ENCODE peak calls at places on chromosomes 11 and 22, in four cellular contexts. O is adipocyte, X is A549, I is testis. F is an unnamed sample.

GRCh38 chr11:7941141-7941540 is 367 bp downstream of the OR10A3 start:
- DNase-seq in I (no peak), X (no peak), O (no peak), F (no peak)

GRCh38 chr22:49405590-49405989 is 422.1 kb downstream of the BRD1 start:
- DNase-seq in X (no peak), I (peak; percentile 5), O (no peak), F (no peak)

GRCh38 chr11:32991898-32992297 is 23.8 kb upstream of the DEPDC7 start:
- DNase-seq in O (no peak), I (no peak), X (no peak), F (no peak)

GRCh38 chr11:104657083-104657482 is 241.2 kb downstream of the CASP12 start:
- DNase-seq in X (no peak), O (no peak), I (no peak), F (no peak)

GRCh38 chr11:122642472-122642922 is 13.0 kb upstream of the UBASH3B start:
- DNase-seq in O (peak; percentile 79), X (peak; percentile 95), I (no peak), F (no peak)

GRCh38 chr11:68039526-68040086 is 781 bp downstream of the TCIRG1 start:
- DNase-seq in O (peak; percentile 21), I (no peak), X (no peak), F (peak; percentile 8)

GRCh38 chr22:30040499-30041055 is 39.7 kb upstream of the HORMAD2 start:
- DNase-seq in X (no peak), O (no peak), I (no peak), F (no peak)

GRCh38 chr11:46461461-46461927 is 69.9 kb upstream of the CHRM4 start:
- DNase-seq in X (no peak), O (peak; percentile 39), I (no peak), F (no peak)

GRCh38 chr22:46058591-46059519 is 81.9 kb upstream of the WNT7B start:
- DNase-seq in O (peak; percentile 48), X (no peak), I (peak; percentile 17), F (peak; percentile 49)

DNA sequence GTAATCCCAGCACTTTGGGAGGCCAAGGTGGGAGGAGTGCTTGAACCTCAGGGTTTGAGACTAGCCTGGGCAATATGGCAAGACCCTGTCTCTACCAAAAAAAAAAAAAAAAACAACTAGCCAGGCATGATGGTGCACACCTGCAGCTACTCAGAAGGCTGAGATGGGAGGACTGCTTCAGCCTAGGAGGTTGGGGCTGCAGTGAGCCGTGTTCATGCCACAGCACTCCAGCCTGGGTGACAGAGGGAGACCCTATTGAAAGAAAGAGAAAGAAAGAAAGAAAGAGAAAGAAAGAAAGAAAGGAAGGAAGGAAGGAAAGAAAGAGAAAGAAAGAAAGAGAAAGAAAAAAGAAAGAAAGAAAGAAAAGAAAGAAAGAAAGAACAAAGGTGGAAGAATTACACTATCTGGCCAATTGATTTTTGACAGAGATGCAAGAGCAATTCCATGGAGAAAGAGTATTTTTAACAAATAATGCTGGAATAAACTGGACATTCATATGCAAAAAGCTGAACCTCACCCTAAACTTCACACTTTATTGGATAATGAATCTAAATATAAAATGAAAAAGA is 33.9 kb upstream of the SLC25A1 start:
- DNase-seq in O (no peak), X (no peak), I (no peak), F (no peak)
- H3K4me3 ChIP-seq in O (no peak overlapping the region), X (no peak overlapping the region), I (no peak overlapping the region), F (no peak overlapping the region)

GRCh38 chr11:12684821-12685220 is 10.6 kb downstream of the TEAD1 start:
- DNase-seq in X (no peak), I (no peak), O (no peak), F (no peak)
- H3K4me1 ChIP-seq in X (peaks cover 97% of the 10 kb centered on the region), I (peaks cover 4% of the 10 kb centered on the region), O (peaks cover 70% of the 10 kb centered on the region), F (peaks cover 26% of the 10 kb centered on the region)

GRCh38 chr11:118635642-118636041 is 28.2 kb downstream of the PHLDB1 start:
- DNase-seq in O (no peak), I (no peak), X (no peak), F (no peak)
- H3K4me3 ChIP-seq in O (no peak overlapping the region), I (no peak overlapping the region), X (no peak overlapping the region), F (no peak overlapping the region)

DNA sequence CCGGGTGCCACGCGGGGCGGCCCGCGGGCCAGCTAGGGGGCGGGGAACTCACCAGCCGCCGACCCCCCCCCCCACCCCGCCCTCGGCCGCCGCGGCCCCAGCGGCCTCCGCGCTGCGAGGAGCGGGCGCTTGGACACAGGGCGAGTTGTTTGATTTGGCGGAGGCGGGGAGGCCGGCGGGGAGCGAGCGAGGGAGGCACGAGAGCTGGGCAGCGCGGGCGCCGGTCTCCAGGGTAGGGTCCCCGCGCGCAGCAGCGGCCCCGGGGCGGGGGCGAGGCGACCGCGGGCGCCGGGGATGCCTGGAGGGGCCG is 64.3 kb downstream of the NAV2 start:
- DNase-seq in I (no peak), X (peak; percentile 7), O (peak; percentile 73), F (no peak)
- H3K4me1 ChIP-seq in I (no peaks in the 10 kb centered on the region), X (peaks cover 9% of the 10 kb centered on the region), O (peaks cover 25% of the 10 kb centered on the region), F (no peaks in the 10 kb centered on the region)

GRCh38 chr11:15927196-15927865 is 429.0 kb downstream of the SOX6 start:
- DNase-seq in I (peak; percentile 5), O (no peak), X (no peak), F (no peak)
- H3K4me3 ChIP-seq in I (no peak overlapping the region), O (no peak overlapping the region), X (no peak overlapping the region), F (no peak overlapping the region)

DNA sequence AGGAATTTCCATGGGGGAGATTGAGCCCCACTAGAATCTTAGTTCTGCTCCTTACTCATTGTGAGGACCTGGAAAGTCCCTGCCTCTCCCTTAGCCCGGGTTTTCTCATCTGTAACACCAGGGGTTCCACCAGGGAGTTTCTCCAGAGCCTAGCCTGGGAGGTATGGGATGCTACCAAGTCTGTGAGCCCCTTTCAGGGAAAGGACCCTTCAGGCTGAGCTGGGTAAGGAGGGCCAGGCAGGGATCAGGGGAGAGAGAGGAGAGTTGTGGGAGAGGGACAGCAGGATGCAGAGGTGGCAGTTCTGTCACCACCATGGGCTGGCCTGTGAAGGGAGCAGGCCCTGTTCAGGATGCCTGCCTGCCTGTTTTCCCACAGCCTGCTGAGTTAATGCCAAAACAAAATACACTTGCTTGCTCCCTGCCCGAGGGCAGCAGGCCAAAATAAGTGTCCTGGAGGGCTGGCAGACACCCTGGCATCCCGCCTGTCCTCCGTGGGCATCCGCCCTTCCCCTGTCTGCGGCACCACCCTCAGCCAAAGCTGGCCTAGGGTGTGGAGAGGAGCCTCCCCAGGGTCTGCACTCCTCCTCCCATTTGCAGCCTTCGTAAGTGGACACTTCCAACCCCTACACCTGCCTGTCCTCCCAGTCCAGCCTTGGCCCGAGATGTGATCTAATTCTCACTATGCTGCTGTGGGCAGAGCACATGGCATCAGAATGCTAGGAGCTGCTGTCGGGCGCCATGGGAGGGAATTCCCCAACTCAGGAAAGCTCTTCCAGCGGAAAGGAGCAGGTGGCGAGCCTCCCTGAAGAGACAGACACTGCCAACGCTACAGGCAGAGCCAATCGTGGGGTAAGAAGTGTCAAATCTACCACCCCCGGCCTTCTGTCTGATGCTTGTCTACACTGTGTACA is 5.9 kb upstream of the FCHSD2 start:
- DNase-seq in O (no peak), X (no peak), I (peak; percentile 37), F (no peak)
- H3K4me1 ChIP-seq in O (peaks cover 2% of the 10 kb centered on the region), X (no peaks in the 10 kb centered on the region), I (peaks cover 13% of the 10 kb centered on the region), F (peaks cover 5% of the 10 kb centered on the region)

DNA sequence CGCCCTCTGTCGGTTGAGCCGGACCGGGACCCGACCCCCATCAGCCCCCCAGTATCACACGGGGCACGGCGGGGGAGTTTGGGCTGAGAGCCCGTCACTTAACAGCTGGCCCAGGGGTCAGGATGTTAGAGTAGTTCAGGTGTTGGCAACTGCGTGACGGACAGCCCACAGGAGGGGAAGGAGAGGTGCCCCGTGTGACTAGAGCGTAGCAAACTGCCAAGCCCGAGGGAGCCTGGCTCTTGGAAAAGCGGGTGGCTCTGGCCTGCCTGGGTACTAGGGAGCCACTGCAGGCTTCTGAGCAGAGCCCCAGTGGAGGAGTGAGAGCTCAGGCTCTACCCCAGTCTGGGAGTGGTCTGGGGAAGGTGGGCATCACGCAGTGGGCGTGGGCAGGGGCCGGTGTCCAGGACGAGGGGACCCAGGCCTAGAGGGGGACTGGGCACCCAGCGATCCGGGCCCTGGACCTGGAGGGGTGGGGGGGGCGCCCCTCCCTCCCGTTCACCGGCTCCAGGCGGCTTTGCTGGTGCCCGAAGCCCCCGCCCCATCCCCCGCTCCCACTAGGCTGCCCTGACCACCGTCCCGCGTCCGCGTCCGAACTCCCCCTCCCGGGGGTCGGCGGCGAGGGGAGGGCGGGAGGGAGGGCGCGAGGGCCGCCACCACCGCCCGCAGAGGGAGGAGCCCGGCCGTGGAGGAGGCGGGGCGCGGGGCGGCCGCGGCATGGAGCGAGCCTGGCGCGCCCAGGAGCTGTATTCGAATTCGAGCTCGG is 24.4 kb downstream of the SHANK3 start:
- DNase-seq in O (peak; percentile 72), X (no peak), I (no peak), F (peak; percentile 19)
- H3K4me3 ChIP-seq in O (peak overlapping the region; percentile 64), X (peak overlapping the region; percentile 66), I (peak overlapping the region; percentile 38), F (no peak overlapping the region)

GRCh38 chr11:58622344-58622743 is at the start of gene CNTF:
- DNase-seq in X (no peak), O (no peak), I (no peak), F (no peak)
- H3K4me1 ChIP-seq in X (peaks cover 7% of the 10 kb centered on the region), O (peaks cover 50% of the 10 kb centered on the region), I (peaks cover 27% of the 10 kb centered on the region), F (no peaks in the 10 kb centered on the region)

DNA sequence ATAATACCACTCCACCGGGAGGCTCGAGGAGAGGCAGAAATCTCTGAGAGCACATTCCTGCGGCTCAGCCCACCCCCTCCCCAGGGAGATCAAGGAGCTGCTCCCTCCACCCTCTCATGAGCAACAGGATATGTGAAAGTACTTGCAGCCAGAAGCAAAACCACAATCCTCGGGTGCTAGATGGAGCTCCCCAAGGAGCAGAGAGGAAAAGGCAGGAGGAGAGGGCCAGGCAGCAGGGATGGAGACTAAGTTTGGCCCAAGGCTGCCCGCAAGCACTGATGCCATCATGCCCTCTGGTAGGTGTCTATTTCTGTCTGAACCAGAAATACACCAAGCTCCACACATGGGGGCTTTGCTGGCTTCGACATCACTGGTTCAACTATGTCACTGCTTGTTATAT is 22.3 kb downstream of the VPS37C start:
- DNase-seq in X (no peak), O (peak; percentile 50), I (no peak), F (no peak)
- H3K4me3 ChIP-seq in X (no peak overlapping the region), O (peak overlapping the region; percentile 28), I (no peak overlapping the region), F (no peak overlapping the region)

GRCh38 chr11:3161720-3162409 is 3.2 kb downstream of the OSBPL5 start:
- DNase-seq in O (no peak), X (no peak), I (no peak), F (peak; percentile 1)
- H3K4me1 ChIP-seq in O (peaks cover 45% of the 10 kb centered on the region), X (peaks cover 9% of the 10 kb centered on the region), I (peaks cover 22% of the 10 kb centered on the region), F (peaks cover 14% of the 10 kb centered on the region)

F was measured in BE2C.